ENCODE peak calls at places on chromosomes 4 and X, in five cellular contexts. A is mesothelial cell of epicardium, K is GM13976, H is GM12878, Z is colonic mucosa. G is an unnamed sample.
A peak's percentile ranks its signal among the peaks of the same experiment; 100 is the strongest.

GRCh38 chr4:113094802-113095201 is 45.3 kb downstream of the ANK2 start:
- DNase-seq in A (no peak), Z (no peak), H (no peak), K (peak; percentile 17), G (peak; percentile 17)

GRCh38 chrX:149647505-149647904 is 15.9 kb upstream of the TMEM185A start:
- DNase-seq in A (no peak), K (no peak), Z (no peak), H (no peak), G (no peak)

GRCh38 chr4:137960371-137961050 is 281.6 kb downstream of the SLC7A11 start:
- DNase-seq in K (no peak), A (no peak), Z (no peak), H (no peak), G (no peak)

GRCh38 chrX:129747533-129747932 is 8.8 kb downstream of the XPNPEP2 start:
- DNase-seq in A (no peak), H (no peak), K (no peak), Z (no peak), G (no peak)

GRCh38 chrX:330726-331144 is 12.1 kb upstream of the GTPBP6 start:
- DNase-seq in K (no peak), A (no peak), H (no peak), Z (no peak), G (no peak)

GRCh38 chr4:11342401-11342800 is 86.3 kb downstream of the HS3ST1 start:
- DNase-seq in K (no peak), Z (no peak), H (no peak), A (no peak), G (no peak)

GRCh38 chrX:43000121-43000520 is 222.2 kb upstream of the PPP1R2C start:
- DNase-seq in H (no peak), K (no peak), A (no peak), Z (no peak), G (no peak)

GRCh38 chr4:149371021-149371420 is 444.6 kb downstream of the IQCM start:
- DNase-seq in H (no peak), Z (peak; percentile 21), A (no peak), K (peak; percentile 17), G (peak; percentile 30)

GRCh38 chr4:181569553-181569952 is 673.6 kb upstream of the TENM3 start:
- DNase-seq in K (peak; percentile 57), H (no peak), A (no peak), Z (no peak), G (peak; percentile 26)

GRCh38 chr4:85474818-85475630 is at the start of gene ARHGAP24:
- DNase-seq in H (peak; percentile 51), A (peak; percentile 53), Z (peak; percentile 87), K (peak; percentile 78), G (peak; percentile 78)

GRCh38 chr4:113958766-113959540 is 20.5 kb downstream of the ARSJ start:
- DNase-seq in K (no peak), A (no peak), Z (no peak), H (no peak), G (no peak)

GRCh38 chr4:147620315-147620714 is 3.1 kb downstream of the TMEM184C start:
- DNase-seq in A (no peak), K (no peak), H (no peak), Z (no peak), G (no peak)

GRCh38 chr4:147617841-147618421 is 734 bp downstream of the TMEM184C start:
- DNase-seq in H (peak; percentile 2), K (peak; percentile 20), A (no peak), Z (no peak), G (no peak)

GRCh38 chr4:147616849-147617172 is 386 bp upstream of the TMEM184C start:
- DNase-seq in Z (no peak), K (no peak), H (no peak), A (no peak), G (no peak)

DNA sequence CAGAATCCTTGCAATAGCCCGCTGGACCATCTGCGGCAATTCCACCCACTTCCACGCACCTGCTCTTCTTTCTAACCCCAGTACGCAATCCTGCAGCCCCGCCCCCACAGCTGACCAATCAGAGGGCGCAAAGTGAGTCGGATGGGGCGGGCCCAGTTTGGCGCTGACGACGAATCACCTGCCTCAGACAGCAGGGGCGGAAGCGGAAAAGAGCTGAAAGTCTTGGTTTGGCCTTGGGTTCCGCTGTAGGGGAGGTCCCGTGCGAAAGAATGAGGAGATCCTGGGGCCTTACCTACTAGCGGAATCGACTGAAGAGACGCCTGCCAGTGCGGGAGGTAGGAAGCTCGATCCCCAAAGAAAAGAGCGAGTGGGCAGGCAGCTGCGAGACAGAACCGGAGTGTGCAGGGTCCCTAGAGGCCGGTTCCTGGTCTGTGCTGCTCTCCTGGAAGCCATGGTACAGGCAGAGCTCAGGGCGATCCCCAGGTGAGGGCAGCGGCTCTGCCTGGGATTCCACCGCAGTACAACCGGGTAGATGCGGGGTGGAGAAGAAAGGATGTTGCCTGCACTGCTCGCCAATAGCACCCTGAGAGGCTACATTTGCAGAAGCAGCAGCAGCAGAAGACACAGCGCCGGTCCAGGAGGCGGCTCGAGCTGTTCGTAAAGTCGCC is at the start of gene TMEM184C:
- DNase-seq in Z (peak; percentile 99), K (peak; percentile 90), H (peak; percentile 89), A (peak; percentile 95), G (peak; percentile 91)
- TF ChIP-seq CTCF in Z (no peak), K (no peak), H (no peak), A (no peak), G (no peak)

DNA sequence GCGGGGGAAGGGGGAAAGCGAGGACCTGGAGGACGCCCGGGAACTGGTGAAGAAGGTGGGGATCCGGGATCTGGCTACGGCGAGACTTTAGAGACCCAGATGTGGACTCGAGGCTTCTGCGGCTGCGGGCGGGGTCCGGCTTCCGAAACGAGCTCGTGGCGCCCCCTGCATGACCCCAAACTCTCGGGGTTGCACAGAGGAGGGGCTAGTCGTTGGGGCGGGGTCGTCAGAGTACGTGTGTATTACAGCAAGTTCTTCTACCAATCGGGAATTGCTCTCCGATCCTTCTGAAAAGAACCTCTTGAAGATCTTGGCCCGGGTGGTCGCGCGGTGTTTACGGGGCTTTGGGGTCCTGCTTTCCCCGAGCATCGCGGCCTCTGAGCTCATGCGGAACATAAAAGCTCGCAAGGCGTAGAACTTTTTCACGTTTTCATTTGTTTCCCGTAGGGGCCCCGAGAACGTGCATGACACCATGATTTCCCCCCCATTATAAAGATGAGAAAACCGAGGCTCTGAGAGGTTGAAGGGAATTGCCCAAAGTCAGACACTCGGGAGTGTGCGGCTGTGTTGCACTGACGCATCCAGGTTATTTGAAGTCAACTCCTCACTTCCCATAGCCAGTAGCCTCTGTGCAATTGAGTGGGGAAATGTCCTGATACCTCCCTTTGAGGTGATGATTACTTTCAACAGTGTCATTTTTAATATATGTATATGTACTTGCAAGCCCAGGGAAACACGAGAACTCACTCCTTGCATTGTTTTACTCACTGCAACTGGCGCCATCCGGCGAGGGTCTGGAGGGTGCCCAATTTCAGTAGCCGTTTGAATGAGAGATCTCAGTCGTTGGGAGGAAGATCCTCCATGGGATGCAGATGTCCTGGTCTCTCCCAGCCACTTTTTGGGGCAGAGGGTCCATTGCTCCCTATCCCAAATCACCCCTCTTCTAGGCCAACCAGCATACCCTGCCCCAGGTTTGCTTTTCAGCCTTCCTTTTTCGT is at the start of gene BEND4:
- DNase-seq in Z (peak; percentile 26), H (no peak), A (no peak), K (peak; percentile 27), G (peak; percentile 74)
- TF ChIP-seq CTCF in Z (no peak), H (no peak), A (no peak), K (no peak), G (no peak)

GRCh38 chr4:116849620-116850019 is 235.8 kb downstream of the TRAM1L1 start:
- DNase-seq in H (no peak), A (no peak), Z (no peak), K (no peak), G (no peak)
- TF ChIP-seq CTCF in H (no peak), A (no peak), Z (no peak), K (no peak), G (no peak)

GRCh38 chr4:35063171-35063570 is 1181.1 kb downstream of the ARAP2 start:
- DNase-seq in K (no peak), H (no peak), Z (no peak), A (no peak), G (no peak)
- TF ChIP-seq CTCF in K (no peak), H (no peak), Z (no peak), A (no peak), G (no peak)

GRCh38 chrX:12700745-12701144 is 90.5 kb upstream of the PRPS2 start:
- DNase-seq in H (no peak), K (no peak), Z (no peak), A (no peak), G (no peak)

GRCh38 chrX:12704706-12705105 is 86.5 kb upstream of the PRPS2 start:
- DNase-seq in K (no peak), Z (no peak), H (no peak), A (no peak), G (no peak)

GRCh38 chrX:12701625-12702024 is 89.6 kb upstream of the PRPS2 start:
- DNase-seq in K (peak; percentile 33), Z (peak; percentile 38), A (no peak), H (peak; percentile 12), G (peak; percentile 44)

DNA sequence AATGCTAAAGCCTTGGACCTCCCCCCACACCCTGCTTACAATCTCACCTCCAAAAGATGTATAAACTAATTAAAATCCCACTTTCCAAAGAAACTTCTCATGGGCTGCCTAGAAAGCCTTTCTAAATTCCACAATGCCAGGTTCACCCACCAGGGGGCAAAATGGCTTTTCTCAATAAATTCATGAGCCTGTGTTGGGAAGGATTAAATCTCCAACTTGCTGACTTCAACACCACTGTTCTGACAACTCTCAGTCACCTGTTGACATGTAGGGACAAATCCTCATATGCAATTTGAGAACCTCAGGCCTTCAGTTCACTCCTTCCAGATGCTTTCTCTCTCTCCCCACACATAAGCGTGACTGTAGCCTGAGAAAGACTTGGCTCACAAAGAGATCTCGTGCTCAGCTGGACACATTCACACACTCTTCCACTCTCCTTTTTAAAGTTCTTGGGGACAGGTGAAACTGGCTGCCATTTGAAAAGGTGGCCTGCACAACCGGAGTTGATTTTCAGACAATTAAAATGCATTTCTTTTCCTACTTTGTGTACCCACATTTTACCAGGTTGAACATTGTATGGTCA is 88.6 kb upstream of the PRPS2 start:
- DNase-seq in K (no peak), H (no peak), A (no peak), Z (no peak), G (no peak)
- TF ChIP-seq CTCF in K (no peak), H (peak; percentile 44), A (peak; percentile 85), Z (peak; percentile 16), G (no peak)

DNA sequence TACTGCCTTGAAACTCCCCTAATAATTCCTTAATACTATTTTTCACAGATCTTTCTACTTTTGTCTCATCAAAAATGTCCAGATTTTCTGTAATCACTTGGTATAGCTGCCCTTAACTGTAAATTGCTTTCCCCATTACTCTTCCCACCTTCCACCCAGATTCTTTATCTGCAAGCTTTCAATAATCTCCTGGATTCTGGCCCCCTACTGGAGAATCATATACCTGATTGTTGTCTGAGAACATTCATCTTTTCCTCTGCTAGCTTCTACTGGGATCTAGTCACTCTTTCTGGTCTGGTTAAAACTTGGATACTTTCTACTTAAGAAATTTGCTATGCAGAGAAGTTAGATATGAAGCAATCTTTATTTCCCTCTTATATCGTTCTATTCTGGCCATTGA is 552.6 kb downstream of the PCDH19 start:
- DNase-seq in K (no peak), H (no peak), Z (no peak), A (no peak), G (no peak)
- TF ChIP-seq CTCF in K (no peak), H (peak; percentile 10), Z (no peak), A (peak; percentile 19), G (no peak)